ENCODE peak calls at places on chromosomes 4 and X, in four cellular contexts. L is GM03348; I is ureter; Q is stimulated activated CD4-positive, alpha-beta T cell treated with anti-CD3 and anti-CD28 coated beads, Interleukin-4, amount 100 ng/mL, for 24 hours. K is an unnamed sample.

GRCh38 chr4:16573181-16573580 is 325.3 kb downstream of the LDB2 start:
- DNase-seq in I (no peak), L (peak; percentile 16), Q (no peak), K (no peak)

GRCh38 chr4:177596035-177596434 is 153.8 kb upstream of the AGA start:
- DNase-seq in L (peak; percentile 63), Q (peak; percentile 23), I (peak; percentile 45), K (peak; percentile 85)

GRCh38 chrX:71195959-71196727 is 26.9 kb upstream of the GJB1 start:
- DNase-seq in L (no peak), I (no peak), Q (peak; percentile 9), K (no peak)

GRCh38 chr4:88690355-88690754 is 7.3 kb downstream of the NAP1L5 start:
- DNase-seq in I (no peak), Q (no peak), L (peak; percentile 40), K (no peak)

GRCh38 chr4:153466637-153467153 is 535 bp downstream of the TMEM131L start:
- DNase-seq in I (no peak), Q (no peak), L (peak; percentile 11), K (peak; percentile 35)

GRCh38 chrX:75155830-75156525 is at the start of gene ABCB7:
- DNase-seq in L (peak; percentile 65), Q (peak; percentile 62), I (peak; percentile 59), K (peak; percentile 54)

GRCh38 chrX:24498181-24498580 is 33.1 kb downstream of the PDK3 start:
- DNase-seq in L (no peak), Q (peak; percentile 21), I (peak; percentile 50), K (no peak)

GRCh38 chr4:17168571-17168970 is 270.1 kb upstream of the LDB2 start:
- DNase-seq in L (peak; percentile 47), Q (no peak), I (no peak), K (no peak)

GRCh38 chr4:130563185-130563890 is 1467.4 kb downstream of the C4orf33 start:
- DNase-seq in L (peak; percentile 24), I (no peak), Q (no peak), K (peak; percentile 45)

GRCh38 chr4:109410776-109411175 is 22.8 kb upstream of the SEC24B start:
- DNase-seq in Q (no peak), I (no peak), L (no peak), K (no peak)

GRCh38 chrX:153598541-153599191 is at the start of gene CCNQ:
- DNase-seq in L (peak; percentile 40), I (no peak), Q (peak; percentile 11), K (peak; percentile 14)

GRCh38 chrX:16267431-16267830 is 100.2 kb downstream of the MAGEB17 start:
- DNase-seq in L (no peak), I (no peak), Q (no peak), K (no peak)

GRCh38 chrX:3262906-3263305 is 83.5 kb downstream of the MXRA5 start:
- DNase-seq in L (peak; percentile 40), I (no peak), Q (no peak), K (peak; percentile 37)